ENCODE peak calls at places on chromosomes 11 and 22, in seven cellular contexts. N is fibroblast of mammary gland, E is AG09309, M is lung, B is dorsolateral prefrontal cortex, H is WERI-Rb-1, X is MM.1S. P is an unnamed sample.

GRCh38 chr11:80993561-80993960 is 1552.7 kb upstream of the TENM4 start:
- DNase-seq in X (no peak), H (no peak), B (no peak), E (no peak), M (no peak), N (no peak), P (no peak)

GRCh38 chr11:44618561-44619425 is 53.3 kb downstream of the CD82 start:
- DNase-seq in N (no peak), X (no peak), M (no peak), E (no peak), B (no peak), H (peak), P (no peak)

GRCh38 chr11:75896843-75897419 is 81.9 kb downstream of the UVRAG start:
- DNase-seq in H (no peak), B (no peak), E (peak), X (peak), N (peak), M (no peak), P (peak)

GRCh38 chr11:35602979-35603378 is 15.3 kb upstream of the FJX1 start:
- DNase-seq in B (no peak), E (no peak), M (no peak), X (no peak), H (no peak), N (no peak), P (no peak)

GRCh38 chr11:107116358-107116757 is 98.1 kb upstream of the GUCY1A2 start:
- DNase-seq in N (no peak), M (no peak), X (no peak), H (no peak), B (no peak), E (no peak), P (no peak)

GRCh38 chr11:62832346-62833234 is at the start of gene TEX54:
- DNase-seq in X (no peak), B (peak), H (no peak), M (no peak), E (no peak), N (peak), P (no peak)

GRCh38 chr22:29609139-29609538 is 5.7 kb downstream of the NF2 start:
- DNase-seq in X (no peak), M (no peak), N (no peak), H (peak), B (no peak), E (no peak), P (no peak)

GRCh38 chr11:112248216-112248615 is 12.4 kb downstream of the PLET1 start:
- DNase-seq in B (no peak), X (no peak), H (no peak), E (no peak), N (peak), M (no peak), P (no peak)

GRCh38 chr11:129090056-129090455 is 102.1 kb downstream of the ARHGAP32 start:
- DNase-seq in B (no peak), X (no peak), E (no peak), H (no peak), M (no peak), N (peak), P (no peak)

GRCh38 chr11:35950082-35950481 is 6.2 kb downstream of the LDLRAD3 start:
- DNase-seq in B (no peak), M (no peak), E (no peak), H (no peak), N (no peak), X (no peak), P (no peak)

GRCh38 chr11:32472226-32472625 is 36.9 kb upstream of the WT1 start:
- DNase-seq in N (no peak), X (no peak), M (no peak), E (no peak), H (no peak), B (no peak), P (no peak)

GRCh38 chr11:61007971-61008896 is 36.8 kb downstream of the CD6 start:
- DNase-seq in M (no peak), N (no peak), X (no peak), H (no peak), B (no peak), E (no peak), P (no peak)

GRCh38 chr11:1881442-1882264 is 10.0 kb downstream of the PRR33 start:
- DNase-seq in M (no peak), X (no peak), B (peak), N (peak), E (no peak), H (no peak), P (no peak)

GRCh38 chr22:41598081-41598480 is 8.4 kb upstream of the PMM1 start:
- DNase-seq in B (no peak), N (peak), X (no peak), E (no peak), M (no peak), H (no peak), P (no peak)

GRCh38 chr22:31637938-31638618 is 23.9 kb downstream of the PISD start:
- DNase-seq in M (peak), B (no peak), H (no peak), X (no peak), E (no peak), N (peak), P (no peak)

GRCh38 chr11:50214376-50214775 is 181.7 kb downstream of the OR4C45 start:
- DNase-seq in M (no peak), B (no peak), N (no peak), E (no peak), H (no peak), X (no peak), P (no peak)

GRCh38 chr11:2139118-2139490 is at the start of gene IGF2:
- DNase-seq in E (no peak), B (no peak), X (no peak), N (no peak), M (no peak), H (no peak), P (no peak)

DNA sequence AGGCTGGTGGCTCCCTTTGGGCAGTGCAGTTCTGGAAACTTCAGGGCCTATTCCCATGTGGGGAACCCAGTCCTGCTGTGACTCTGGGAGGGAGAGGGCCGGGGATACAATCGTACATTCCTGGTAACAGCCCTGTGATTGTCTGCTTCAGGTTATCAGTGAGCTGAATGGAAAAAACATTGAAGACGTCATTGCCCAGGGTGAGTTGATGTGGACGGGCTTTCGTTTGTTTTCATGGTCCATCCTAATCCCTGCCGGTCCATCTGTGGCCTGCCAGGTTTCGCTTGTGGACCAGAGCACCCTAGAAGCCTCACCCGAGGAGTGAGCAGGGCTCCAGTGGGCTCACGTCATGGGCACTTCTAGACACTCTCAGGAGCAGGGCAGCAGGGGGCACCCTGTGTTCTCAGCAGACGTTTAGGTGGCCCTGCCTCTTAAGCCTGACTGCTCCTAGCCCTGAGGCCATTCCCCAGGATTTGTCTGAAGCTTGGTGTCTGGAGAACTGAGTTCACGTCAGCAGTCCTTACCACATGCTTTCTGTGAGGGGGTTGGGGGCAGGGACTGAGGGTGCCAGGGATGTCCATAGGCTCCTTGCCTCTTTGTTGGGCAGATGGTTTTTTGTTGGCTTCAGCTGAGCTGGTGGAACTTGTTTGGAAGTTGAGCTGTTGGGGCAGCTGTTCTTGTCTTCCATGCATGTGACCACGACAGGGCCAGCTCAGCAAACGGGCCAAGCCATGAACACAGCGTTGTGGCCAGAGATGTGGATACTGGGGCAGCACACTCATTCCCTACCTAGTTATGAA is 1.9 kb downstream of the RPLP2 start:
- DNase-seq in N (peak), X (no peak), M (no peak), E (no peak), H (no peak), B (no peak), P (no peak)
- TF ChIP-seq CTCF in N (peak), X (no peak), M (no peak), E (peak), H (no peak), B (no peak), P (no peak)

GRCh38 chr22:39528681-39529486 is 3.7 kb downstream of the RPS19BP1 start:
- DNase-seq in B (peak), E (peak), X (peak), M (peak), H (peak), N (peak), P (peak)
- H3K4me3 ChIP-seq in B (peak), E (no peak), X (peak), M (no peak), H (no peak), N (no peak), P (peak)

GRCh38 chr11:93783767-93784151 is 323 bp upstream of the MED17 start:
- DNase-seq in N (no peak), B (no peak), E (no peak), X (no peak), M (no peak), H (no peak), P (no peak)
- TF ChIP-seq CTCF in N (no peak), B (no peak), E (no peak), X (no peak), M (no peak), H (no peak), P (no peak)

GRCh38 chr11:78425436-78425835 is 7.8 kb upstream of the GAB2 start:
- DNase-seq in M (no peak), B (no peak), N (no peak), X (no peak), H (no peak), E (no peak), P (no peak)
- H3K4me3 ChIP-seq in M (no peak), B (no peak), N (no peak), X (peak), H (no peak), E (no peak), P (no peak)

DNA sequence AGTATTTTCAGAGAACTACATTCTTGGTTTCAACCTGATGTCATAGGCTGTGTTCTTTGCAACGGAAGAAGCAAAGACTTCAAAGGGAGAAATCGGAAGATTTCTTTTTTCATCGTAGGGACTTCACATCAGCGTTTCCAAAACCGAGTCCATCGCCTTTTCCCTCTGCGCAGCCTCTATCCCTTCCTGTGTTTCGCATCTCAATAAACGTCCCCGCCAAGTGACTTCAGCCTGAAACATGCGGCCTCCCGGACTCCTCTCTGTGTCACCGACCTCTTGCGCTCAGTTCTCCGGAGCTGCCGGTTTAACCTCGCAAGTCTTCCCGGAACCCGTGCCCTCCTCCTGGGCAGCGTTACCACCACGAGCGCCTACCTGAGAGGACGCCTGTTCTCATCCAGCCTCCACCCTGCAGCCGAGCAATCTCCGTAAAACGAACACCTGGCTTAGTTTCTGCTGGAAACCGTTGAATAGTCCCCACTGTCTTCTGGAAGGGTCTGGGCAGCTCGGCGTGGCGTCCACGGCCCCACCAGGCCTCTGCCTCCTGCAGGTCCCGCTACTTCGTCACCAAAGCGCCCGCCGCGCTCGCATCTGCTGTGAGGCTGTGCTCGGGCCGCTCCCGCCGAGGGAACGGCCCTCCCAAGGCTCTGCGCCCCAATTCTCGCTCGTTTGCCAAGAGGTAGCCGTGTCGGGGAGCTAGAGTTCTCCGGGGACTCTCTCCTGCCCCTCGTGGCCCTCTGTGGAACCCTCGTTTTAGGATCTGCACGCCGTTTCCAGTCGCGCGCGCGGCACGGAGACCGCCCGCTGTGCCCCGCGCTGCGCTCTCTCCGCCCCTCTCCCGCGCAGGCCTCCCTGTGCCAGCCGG is at the start of gene GLB1L3:
- DNase-seq in N (no peak), B (peak), E (no peak), H (peak), X (peak), M (no peak), P (no peak)
- TF ChIP-seq CTCF in N (peak), B (no peak), E (peak), H (peak), X (peak), M (no peak), P (peak)

DNA sequence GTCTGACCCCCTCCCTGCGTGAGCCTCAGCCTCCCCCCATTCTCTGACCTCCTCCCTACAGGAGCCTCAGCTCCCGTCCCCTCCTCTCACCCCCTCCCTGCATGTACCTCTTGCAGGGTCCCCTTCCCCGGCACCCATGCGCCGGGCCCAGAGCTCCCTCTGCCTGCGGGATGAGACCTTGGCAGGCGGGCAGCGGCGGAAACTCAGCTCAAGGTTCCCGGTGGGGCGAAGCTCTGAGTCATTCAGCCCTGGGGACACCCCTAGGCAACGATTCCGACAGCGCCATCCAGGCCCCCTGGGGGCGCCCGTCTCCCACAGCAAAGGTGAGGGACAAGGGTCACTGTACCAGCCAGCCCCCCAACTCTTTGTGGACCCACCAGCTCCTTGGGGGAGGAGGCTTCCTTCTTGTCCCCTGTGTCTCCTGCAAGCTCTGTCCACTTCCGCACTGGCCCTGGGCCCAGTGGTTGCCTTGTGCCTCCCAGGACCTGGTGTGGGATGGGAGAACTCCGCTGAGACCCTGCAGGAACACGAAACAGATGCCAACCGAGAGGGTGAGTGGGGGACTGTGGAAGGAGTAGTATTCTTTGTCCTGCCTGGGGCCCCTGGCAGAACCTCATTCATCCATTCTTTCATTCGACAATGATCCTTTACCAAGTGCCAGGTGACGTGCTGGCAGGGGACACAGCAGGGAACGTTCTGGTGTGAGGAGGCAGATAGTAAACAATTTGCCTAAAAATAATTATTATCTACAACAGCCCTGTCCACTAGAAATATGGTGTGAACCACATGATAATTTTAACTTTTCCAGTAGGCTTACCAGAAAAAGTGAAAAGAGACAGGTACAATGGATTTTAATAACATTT is 3.7 kb upstream of the RPS6KA4 start:
- DNase-seq in X (no peak), N (peak), B (peak), M (peak), E (no peak), H (peak), P (peak)
- H3K4me3 ChIP-seq in X (no peak), N (peak), B (peak), M (no peak), E (no peak), H (no peak), P (no peak)

GRCh38 chr11:45848654-45849081 is 1.4 kb downstream of the CRY2 start:
- DNase-seq in H (no peak), E (no peak), B (no peak), M (peak), N (no peak), X (no peak), P (no peak)

GRCh38 chr11:45846174-45846675 is 1.1 kb upstream of the CRY2 start:
- DNase-seq in X (no peak), H (peak), M (no peak), E (no peak), B (no peak), N (no peak), P (no peak)

GRCh38 chr11:45846974-45847907 is at the start of gene CRY2:
- DNase-seq in H (peak), E (peak), N (peak), M (peak), B (peak), X (peak), P (peak)

GRCh38 chr11:45850446-45850845 is 3.2 kb downstream of the CRY2 start:
- DNase-seq in B (no peak), H (no peak), E (no peak), M (no peak), N (peak), X (no peak), P (no peak)

GRCh38 chr11:45847908-45848316 is 637 bp downstream of the CRY2 start:
- DNase-seq in H (peak), X (peak), B (peak), N (peak), E (peak), M (peak), P (no peak)
- TF ChIP-seq CTCF in H (peak), X (peak), B (no peak), N (peak), E (peak), M (no peak), P (no peak)

GRCh38 chr22:49658902-49659280 is 168.8 kb downstream of the BRD1 start:
- DNase-seq in N (no peak), M (no peak), B (no peak), E (no peak), X (no peak), H (peak), P (no peak)

GRCh38 chr22:49657974-49658550 is 169.6 kb downstream of the BRD1 start:
- DNase-seq in H (no peak), B (no peak), N (no peak), X (no peak), M (no peak), E (no peak), P (no peak)

GRCh38 chr22:49659281-49659923 is 168.3 kb downstream of the BRD1 start:
- DNase-seq in X (no peak), N (no peak), B (no peak), E (no peak), H (peak), M (no peak), P (no peak)

GRCh38 chr22:49656291-49656851 is 171.3 kb downstream of the BRD1 start:
- DNase-seq in E (no peak), N (no peak), M (no peak), X (no peak), B (no peak), H (no peak), P (no peak)

DNA sequence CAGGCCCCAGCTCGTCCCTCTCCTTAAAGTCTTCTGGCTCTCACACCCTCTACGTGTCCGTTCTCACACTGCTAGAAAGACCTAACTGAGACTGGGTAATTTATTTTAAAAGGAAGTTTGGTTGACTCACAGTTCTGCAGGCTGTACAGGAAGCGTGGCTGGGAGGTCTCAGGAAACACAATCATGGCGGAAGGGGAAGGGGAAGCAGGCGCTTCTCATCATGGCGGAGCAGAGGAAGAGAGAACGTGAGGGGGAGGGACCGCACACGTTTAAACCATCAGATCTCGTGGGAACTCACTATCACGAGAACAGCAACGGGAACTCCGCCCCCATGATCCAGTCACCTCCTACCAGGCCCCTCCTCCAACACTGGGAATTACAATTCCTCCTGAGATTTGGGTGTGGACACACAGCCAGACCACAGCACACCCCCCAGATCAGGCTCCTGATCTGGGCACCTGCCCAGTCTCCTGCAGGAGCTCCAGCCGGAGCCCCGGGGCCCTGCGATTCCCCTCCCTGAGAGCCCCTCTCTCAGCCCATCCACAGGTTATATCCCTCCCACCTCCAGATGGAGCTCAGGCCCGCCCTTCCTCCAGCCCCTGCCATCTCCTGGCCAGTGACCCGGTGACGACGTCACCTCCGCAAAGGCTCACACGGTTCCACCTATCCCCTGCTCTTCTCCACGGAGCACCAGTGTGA is 170.2 kb downstream of the BRD1 start:
- DNase-seq in X (peak), M (peak), N (no peak), H (no peak), B (no peak), E (no peak), P (no peak)
- H3K4me3 ChIP-seq in X (peak), M (peak), N (no peak), H (no peak), B (peak), E (no peak), P (no peak)